ENCODE peak calls at places on chromosomes 12 and 14, in seven cellular contexts. T is dermis blood vessel endothelial cell; X is heart left ventricle; K is activated naive CD8-positive, alpha-beta T cell treated with anti-CD3 and anti-CD28 coated beads, Interleukin-2, amount 50 U/mL, for 24 hours; U is NCI-H446; C is endothelial cell of umbilical vein; F is neuronal stem cell. S is an unnamed sample.

GRCh38 chr12:46534442-46534841 is 161.9 kb upstream of the SLC38A2 start:
- DNase-seq in T (peak), X (no peak), K (no peak), U (no peak), C (peak), F (no peak), S (no peak)

GRCh38 chr14:105487449-105487985 is 831 bp downstream of the CRIP1 start:
- DNase-seq in T (no peak), X (peak), K (peak), U (no peak), C (no peak), F (no peak), S (no peak)

GRCh38 chr12:48717252-48717695 is 767 bp upstream of the CCNT1 start:
- DNase-seq in T (peak), X (no peak), K (no peak), U (no peak), C (peak), F (peak), S (no peak)

GRCh38 chr14:23865502-23865901 is 88.1 kb upstream of the DHRS4 start:
- DNase-seq in T (peak), X (no peak), K (no peak), U (no peak), C (peak), F (no peak), S (no peak)

GRCh38 chr12:15749937-15750336 is 39.3 kb downstream of the EPS8 start:
- DNase-seq in T (peak), X (no peak), K (no peak), U (no peak), C (peak), F (no peak), S (no peak)

GRCh38 chr14:50342211-50343080 is 30.3 kb downstream of the DMAC2L start:
- DNase-seq in T (peak), X (peak), K (peak), U (no peak), C (peak), F (no peak), S (peak)

GRCh38 chr14:71776463-71777359 is 155.5 kb upstream of the RGS6 start:
- DNase-seq in T (peak), X (no peak), K (peak), U (no peak), C (peak), F (no peak), S (no peak)

GRCh38 chr14:90454041-90455000 is 57.5 kb downstream of the CALM1 start:
- DNase-seq in T (peak), X (peak), K (peak), U (peak), C (peak), F (peak), S (peak)

GRCh38 chr12:120041386-120042231 is 52.6 kb downstream of the BICDL1 start:
- DNase-seq in T (no peak), X (no peak), K (no peak), U (no peak), C (no peak), F (no peak), S (no peak)

S was measured in sigmoid colon.